ENCODE peak calls at places on chromosome 1, in four cellular contexts. R is heart left ventricle, I is breast epithelium, G is sigmoid colon. O is an unnamed sample. For H3K4me1, the result is how much of the 10 kb centered on the place peaks cover.

GRCh38 chr1:87478231-87478630 is 149.6 kb downstream of the LMO4 start:
- DNase-seq in R (peak), I (no peak), G (no peak), O (no peak)

GRCh38 chr1:204992499-204992898 is 50.5 kb upstream of the CNTN2 start:
- DNase-seq in R (no peak), I (no peak), G (no peak), O (no peak)

GRCh38 chr1:201964266-201964665 is 9.0 kb downstream of the TIMM17A start:
- DNase-seq in R (no peak), I (no peak), G (no peak), O (no peak)

GRCh38 chr1:172041689-172042088 is 200.4 kb downstream of the DNM3 start:
- DNase-seq in R (no peak), I (no peak), G (no peak), O (no peak)

GRCh38 chr1:88029899-88030298 is 654.2 kb upstream of the PKN2 start:
- DNase-seq in R (no peak), I (no peak), G (no peak), O (no peak)

GRCh38 chr1:198462365-198463025 is 78.0 kb downstream of the ATP6V1G3 start:
- DNase-seq in R (no peak), I (no peak), G (no peak), O (no peak)

GRCh38 chr1:11507309-11507708 is 28.4 kb downstream of the DISP3 start:
- DNase-seq in R (no peak), I (no peak), G (peak), O (no peak)

GRCh38 chr1:53574621-53575020 is 115.4 kb downstream of the DMRTB1 start:
- DNase-seq in R (no peak), I (no peak), G (peak), O (no peak)

GRCh38 chr1:109259674-109260557 is 10.6 kb downstream of the CELSR2 start:
- DNase-seq in R (no peak), I (no peak), G (no peak), O (no peak)

GRCh38 chr1:241533375-241534115 is 1.4 kb downstream of the KMO start:
- DNase-seq in R (no peak), I (no peak), G (no peak), O (no peak)

GRCh38 chr1:172286629-172287076 is 133.8 kb upstream of the C1orf105 start:
- DNase-seq in R (no peak), I (no peak), G (peak), O (no peak)

GRCh38 chr1:212699839-212700596 is at the start of gene BATF3:
- DNase-seq in R (peak), I (no peak), G (peak), O (no peak)

GRCh38 chr1:173946380-173946921 is 29.3 kb upstream of the SERPINC1 start:
- DNase-seq in R (no peak), I (no peak), G (no peak), O (no peak)

DNA sequence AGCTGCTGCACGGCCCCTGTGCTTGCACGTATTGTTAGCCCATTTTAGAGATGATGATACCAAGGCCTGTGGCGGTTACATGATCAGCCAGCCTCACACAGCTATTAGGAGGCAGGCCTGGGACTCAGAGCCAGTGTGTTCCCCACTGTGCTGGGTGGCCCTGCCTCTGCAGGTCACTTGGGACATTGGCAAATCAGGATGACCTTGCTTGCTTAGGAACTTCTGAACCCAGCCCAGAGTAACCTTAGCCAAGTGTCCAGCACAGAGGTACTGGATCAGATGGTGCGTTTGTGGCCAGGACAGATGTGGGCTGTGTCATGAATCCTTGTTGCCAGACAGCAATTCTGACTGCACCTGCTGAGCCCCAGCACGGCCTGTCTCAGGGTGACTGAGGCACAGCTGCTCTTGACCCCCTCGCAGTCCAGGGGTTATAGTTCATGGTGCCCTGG is 28.1 kb downstream of the LDLRAP1 start:
- DNase-seq in R (no peak), I (no peak), G (no peak), O (no peak)
- TF ChIP-seq POLR2A in R (no peak), I (no peak), G (no peak), O (no peak)

DNA sequence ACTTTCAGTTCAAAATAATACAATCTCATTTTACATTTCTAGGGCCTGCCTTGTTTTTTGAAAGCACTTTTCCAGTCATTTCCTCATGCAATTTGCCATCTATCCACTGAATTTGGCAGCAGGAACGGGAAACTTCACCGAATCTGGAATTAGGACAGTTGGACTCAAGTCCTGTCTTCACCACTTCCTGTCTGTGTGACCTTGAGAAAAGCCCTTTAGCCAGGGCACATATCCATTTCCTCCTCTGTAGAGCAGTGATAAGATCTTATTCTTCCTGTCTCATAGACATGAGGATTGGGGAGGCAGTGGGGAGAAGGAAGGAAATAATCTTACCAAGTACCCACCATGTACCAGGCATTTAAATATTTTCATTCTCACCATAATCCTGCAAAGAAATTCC is 12.0 kb downstream of the VAV3 start:
- DNase-seq in R (no peak), I (no peak), G (no peak), O (no peak)
- H3K4me1 ChIP-seq in R (under half), I (under half), G (under half), O (under half)

GRCh38 chr1:85313888-85314696 is 37.7 kb upstream of the BCL10 start:
- DNase-seq in R (peak), I (peak), G (no peak), O (peak)

GRCh38 chr1:85315789-85316188 is 39.4 kb upstream of the BCL10 start:
- DNase-seq in R (peak), I (no peak), G (no peak), O (no peak)

GRCh38 chr1:85316324-85316723 is 39.9 kb upstream of the BCL10 start:
- DNase-seq in R (no peak), I (no peak), G (no peak), O (no peak)

GRCh38 chr1:85317580-85317979 is 41.1 kb upstream of the BCL10 start:
- DNase-seq in R (no peak), I (no peak), G (no peak), O (no peak)

DNA sequence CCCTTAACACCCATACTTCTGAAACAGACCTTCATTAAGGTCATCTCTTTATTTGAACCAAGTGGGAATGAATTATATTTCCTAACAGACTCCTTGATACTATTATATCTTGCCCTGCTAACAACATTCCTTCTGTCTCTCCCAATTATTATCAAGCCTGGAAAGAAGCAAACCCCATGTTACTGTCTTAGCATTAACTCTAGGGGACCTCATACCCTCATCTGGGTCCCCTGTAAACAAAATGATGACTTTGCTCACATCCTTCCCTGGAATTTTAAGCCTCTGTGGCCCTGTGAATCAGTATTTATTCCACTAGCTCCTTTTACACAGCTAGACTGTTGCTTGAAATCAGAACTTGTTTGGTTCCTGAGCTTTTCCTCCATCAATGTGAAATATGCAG is 38.3 kb upstream of the BCL10 start:
- DNase-seq in R (no peak), I (no peak), G (no peak), O (no peak)
- TF ChIP-seq CTCF in R (no peak), I (no peak), G (no peak), O (no peak)

DNA sequence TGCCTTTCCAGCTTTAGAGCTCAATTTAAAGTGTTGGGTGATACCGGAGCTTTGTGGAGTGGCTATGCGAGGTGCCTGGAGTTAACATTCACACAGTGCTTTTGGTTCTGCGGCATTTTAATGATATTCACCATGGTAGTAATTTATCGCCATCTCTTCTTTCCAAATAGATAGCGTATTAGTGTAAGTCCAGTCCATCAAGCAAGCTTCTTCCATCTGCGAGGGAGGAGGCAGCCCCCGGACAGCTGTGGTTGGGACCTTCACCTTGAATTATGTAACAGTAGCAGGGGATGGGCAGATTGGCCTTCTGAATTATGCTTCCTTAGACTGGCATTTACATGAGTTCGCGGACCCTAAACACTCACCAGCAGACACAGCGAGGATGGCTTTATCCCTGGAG is 179.8 kb downstream of the ADSS2 start:
- DNase-seq in R (no peak), I (no peak), G (no peak), O (no peak)
- TF ChIP-seq POLR2A in R (no peak), I (no peak), G (no peak), O (no peak)

O was measured in prostate gland.